ENCODE peak calls at places on chromosomes 4 and X, in four cellular contexts. N is heart right ventricle, S is fibroblast of the aortic adventitia, K is PC-3. W is an unnamed sample.

GRCh38 chr4:5773271-5773555 is 62.2 kb downstream of the EVC start:
- DNase-seq in N (no peak), K (no peak), S (peak), W (peak)

GRCh38 chr4:174423257-174423944 is 98.9 kb downstream of the HPGD start:
- DNase-seq in K (peak), N (no peak), S (peak), W (peak)

GRCh38 chr4:110970642-110971041 is 347.8 kb upstream of the PITX2 start:
- DNase-seq in N (no peak), S (peak), K (peak), W (peak)

GRCh38 chr4:51849430-51849829 is 6.5 kb downstream of the DCUN1D4 start:
- DNase-seq in K (no peak), N (no peak), S (no peak), W (no peak)

GRCh38 chr4:76208005-76208765 is 5.4 kb downstream of the SCARB2 start:
- DNase-seq in N (peak), S (peak), K (peak), W (peak)

GRCh38 chr4:162392938-162393337 is 229.1 kb upstream of the FSTL5 start:
- DNase-seq in N (no peak), K (no peak), S (no peak), W (no peak)

GRCh38 chr4:141329174-141329569 is 108.5 kb downstream of the ZNF330 start:
- DNase-seq in K (peak), S (peak), N (no peak), W (peak)

GRCh38 chrX:111470681-111471403 is 40.6 kb upstream of the SERTM2 start:
- DNase-seq in K (no peak), N (no peak), S (no peak), W (no peak)

GRCh38 chr4:150582101-150582565 is at the start of gene MAB21L2:
- DNase-seq in N (no peak), S (no peak), K (no peak), W (no peak)

GRCh38 chr4:1316537-1317168 is 27.0 kb downstream of the MAEA start:
- DNase-seq in S (no peak), K (no peak), N (no peak), W (no peak)

GRCh38 chr4:120557372-120557771 is 365.2 kb downstream of the PRDM5 start:
- DNase-seq in N (no peak), S (peak), K (no peak), W (peak)

GRCh38 chr4:90745176-90745575 is 618.0 kb downstream of the CCSER1 start:
- DNase-seq in K (peak), N (no peak), S (no peak), W (no peak)

GRCh38 chr4:76856183-76856969 is 41.6 kb downstream of the SOWAHB start:
- DNase-seq in S (peak), N (no peak), K (peak), W (peak)

GRCh38 chr4:55323375-55323774 is 22.7 kb upstream of the SRD5A3 start:
- DNase-seq in S (no peak), N (no peak), K (peak), W (no peak)

GRCh38 chrX:2511326-2511725 is 10.6 kb upstream of the DHRSX start:
- DNase-seq in N (no peak), S (no peak), K (no peak), W (no peak)

GRCh38 chr4:163804001-163804400 is 309.5 kb downstream of the TMA16 start:
- DNase-seq in N (no peak), S (no peak), K (no peak), W (no peak)

GRCh38 chr4:8539661-8540060 is 40.5 kb upstream of the GPR78 start:
- DNase-seq in N (no peak), K (no peak), S (no peak), W (no peak)

GRCh38 chrX:119728487-119728886 is 29.9 kb upstream of the SOWAHD start:
- DNase-seq in K (peak), S (no peak), N (no peak), W (no peak)

GRCh38 chrX:44914532-44915198 is 41.7 kb downstream of the KDM6A start:
- DNase-seq in N (no peak), K (no peak), S (peak), W (peak)

GRCh38 chrX:53714580-53715335 is 28.2 kb upstream of the HUWE1 start:
- DNase-seq in N (no peak), K (peak), S (peak), W (peak)

GRCh38 chr4:2798399-2799301 is 5.8 kb downstream of the SH3BP2 start:
- DNase-seq in K (no peak), S (no peak), N (peak), W (no peak)

GRCh38 chr4:67087897-67088296 is 457.4 kb downstream of the CENPC start:
- DNase-seq in K (peak), N (no peak), S (peak), W (peak)

GRCh38 chr4:36348403-36348938 is 67.1 kb downstream of the DTHD1 start:
- DNase-seq in K (no peak), N (no peak), S (no peak), W (no peak)

GRCh38 chrX:17564689-17565409 is 172.4 kb upstream of the SCML1 start:
- DNase-seq in S (peak), N (peak), K (no peak), W (peak)
- H3K4me3 ChIP-seq in S (no peak), N (no peak), K (no peak), W (no peak)

DNA sequence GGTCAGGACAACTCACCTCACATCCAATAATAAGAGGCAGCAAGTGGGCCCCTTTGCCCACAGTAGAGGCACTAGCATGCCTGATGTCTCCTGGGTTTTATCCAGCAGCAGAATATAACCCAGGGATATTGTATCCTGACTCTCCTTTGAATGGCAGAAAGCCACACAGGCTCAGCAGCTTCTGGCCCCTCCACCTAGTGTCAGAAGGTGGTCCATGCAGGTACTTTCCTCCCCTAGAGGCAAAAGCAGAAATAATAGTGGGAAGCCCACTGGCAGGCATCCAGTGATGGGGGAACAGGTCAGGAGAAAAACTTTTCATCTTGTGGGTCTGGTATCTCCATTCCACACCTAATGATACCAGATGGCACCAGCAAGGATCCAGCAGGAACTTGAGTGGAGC is 75.5 kb upstream of the IRS4 start:
- DNase-seq in N (no peak), S (no peak), K (no peak), W (no peak)
- TF ChIP-seq CTCF in N (no peak), S (no peak), K (peak), W (no peak)

DNA sequence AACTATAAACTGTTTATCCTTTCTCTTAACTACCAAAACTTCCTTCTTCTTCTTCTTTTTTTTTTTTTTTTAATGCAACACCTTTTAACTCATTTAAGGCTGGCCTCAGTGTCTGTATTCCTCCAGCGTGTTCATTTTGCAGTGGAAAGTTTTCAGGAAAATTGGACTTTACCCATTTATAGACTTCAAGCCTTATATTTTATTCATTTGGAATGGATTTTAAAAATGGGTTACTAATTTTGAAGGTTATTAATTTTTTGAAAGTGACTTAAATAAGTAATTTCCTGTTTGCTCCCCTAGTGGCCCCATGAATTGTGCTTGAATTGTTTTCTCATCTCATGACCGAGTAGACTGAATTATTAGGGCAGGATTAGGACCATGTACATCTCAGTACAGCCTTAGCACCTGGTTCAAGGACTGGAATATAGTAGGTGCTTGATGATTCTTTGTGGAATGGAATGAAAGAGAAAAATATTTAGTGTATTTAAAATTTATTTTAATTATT is 282.7 kb downstream of the ANKRD50 start:
- DNase-seq in S (no peak), K (peak), N (no peak), W (peak)
- H3K4me3 ChIP-seq in S (no peak), K (peak), N (no peak), W (no peak)

DNA sequence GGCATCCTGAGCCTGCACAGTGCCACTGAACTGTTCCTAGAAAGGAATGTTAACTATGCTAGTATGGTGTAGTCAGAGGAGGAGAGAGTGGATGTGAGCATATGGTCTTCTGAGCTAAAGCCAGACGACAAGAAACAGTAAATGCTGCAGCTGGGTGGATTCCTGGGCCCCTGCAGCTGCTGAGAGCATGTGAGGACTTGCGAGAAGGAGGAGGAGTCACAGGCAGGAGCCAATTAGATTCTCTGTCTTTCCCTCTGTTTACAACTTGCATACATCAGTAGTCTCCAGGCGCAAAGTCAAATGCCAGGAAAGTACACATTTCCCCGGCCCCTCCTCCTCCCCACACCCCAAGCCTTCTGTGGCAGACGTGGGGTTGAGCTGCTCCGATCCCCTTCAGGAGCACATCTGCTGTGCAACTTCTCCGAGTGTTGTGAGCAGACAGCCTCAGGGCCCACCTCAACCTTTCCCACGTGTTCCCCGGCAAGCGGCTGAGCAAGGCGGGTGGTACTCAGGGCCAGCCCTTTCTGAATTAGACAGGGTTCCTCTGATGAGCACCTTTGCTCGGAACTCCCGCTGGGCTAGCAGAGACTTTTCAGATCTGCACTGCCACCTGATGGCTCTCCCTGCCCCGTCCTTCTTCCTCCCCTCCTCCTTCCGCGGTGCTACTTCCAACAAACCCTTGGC is 108.7 kb upstream of the ATP6AP2 start:
- DNase-seq in K (peak), S (peak), N (no peak), W (peak)
- TF ChIP-seq CTCF in K (peak), S (no peak), N (no peak), W (no peak)

DNA sequence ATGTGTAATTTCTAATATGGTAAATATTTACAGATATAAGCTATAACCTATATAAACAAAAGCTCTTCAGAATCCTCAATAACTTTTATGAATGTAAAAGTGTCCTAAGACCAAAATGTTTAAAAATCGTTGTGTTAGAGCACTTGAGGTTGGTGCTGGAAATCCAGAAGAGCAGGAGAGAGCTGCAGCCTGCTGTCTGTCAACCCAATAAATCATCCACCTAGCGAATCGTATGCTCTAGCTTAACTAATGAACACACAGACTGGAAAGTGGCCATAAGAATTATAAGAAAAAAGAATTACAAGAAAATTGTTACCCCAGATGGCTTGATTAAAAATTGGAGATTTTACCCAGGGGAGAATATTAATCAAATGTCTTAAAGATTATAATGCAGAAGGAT is 17.0 kb downstream of the CFAP97 start:
- DNase-seq in N (no peak), S (no peak), K (no peak), W (no peak)
- H3K4me3 ChIP-seq in N (no peak), S (no peak), K (no peak), W (no peak)

GRCh38 chr4:70859066-70859465 is 19.4 kb upstream of the GRSF1 start:
- DNase-seq in N (no peak), S (no peak), K (no peak), W (no peak)
- TF ChIP-seq CTCF in N (no peak), S (no peak), K (no peak), W (no peak)

DNA sequence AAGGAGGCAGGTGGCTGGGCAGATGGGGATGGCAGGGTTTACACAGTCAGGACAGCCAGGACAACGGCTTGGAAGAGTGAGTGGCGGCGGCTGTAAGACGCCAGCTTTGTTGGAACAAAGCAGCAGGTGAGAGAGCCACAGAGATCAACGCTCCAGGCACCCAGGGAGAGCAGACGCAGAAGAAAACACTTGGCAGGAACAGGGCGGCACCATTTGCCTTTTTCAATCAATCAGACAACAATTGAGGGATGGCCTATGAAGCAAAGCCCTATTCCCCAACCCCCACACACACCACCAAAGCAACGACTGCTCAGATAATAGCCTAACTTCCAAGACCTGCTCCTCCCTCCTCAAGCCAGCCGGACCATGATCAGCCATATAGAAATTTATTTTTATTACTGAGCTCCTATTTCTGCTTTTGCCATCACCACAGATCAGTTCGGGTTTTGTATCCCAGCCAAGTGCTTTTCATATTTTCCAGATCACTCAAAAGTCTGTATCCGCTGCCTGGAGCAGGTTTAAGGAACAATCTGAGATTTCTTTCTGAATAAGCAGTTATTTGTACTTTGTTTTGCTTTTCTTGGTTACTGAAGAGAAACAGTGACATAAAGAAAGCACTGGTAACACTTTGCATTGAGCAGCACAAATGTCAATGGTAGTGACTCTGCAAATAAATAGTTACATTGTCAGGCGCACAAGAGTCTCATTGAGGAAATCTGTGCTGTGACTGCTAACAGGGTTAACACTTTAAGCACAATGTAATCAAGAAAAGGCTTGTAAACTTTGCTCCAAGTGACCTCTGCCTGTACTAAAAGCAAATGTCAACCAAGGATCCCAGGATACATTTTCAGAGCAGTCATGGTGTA is 81.8 kb upstream of the RBPJ start:
- DNase-seq in N (no peak), K (peak), S (peak), W (peak)
- H3K4me3 ChIP-seq in N (no peak), K (peak), S (no peak), W (no peak)

GRCh38 chr4:13930155-13930554 is 302.6 kb upstream of the BOD1L1 start:
- DNase-seq in S (no peak), N (no peak), K (no peak), W (no peak)

GRCh38 chr4:13928214-13928613 is 300.7 kb upstream of the BOD1L1 start:
- DNase-seq in K (no peak), N (no peak), S (no peak), W (no peak)

GRCh38 chr4:13938299-13938698 is 310.8 kb upstream of the BOD1L1 start:
- DNase-seq in S (no peak), N (no peak), K (no peak), W (no peak)

DNA sequence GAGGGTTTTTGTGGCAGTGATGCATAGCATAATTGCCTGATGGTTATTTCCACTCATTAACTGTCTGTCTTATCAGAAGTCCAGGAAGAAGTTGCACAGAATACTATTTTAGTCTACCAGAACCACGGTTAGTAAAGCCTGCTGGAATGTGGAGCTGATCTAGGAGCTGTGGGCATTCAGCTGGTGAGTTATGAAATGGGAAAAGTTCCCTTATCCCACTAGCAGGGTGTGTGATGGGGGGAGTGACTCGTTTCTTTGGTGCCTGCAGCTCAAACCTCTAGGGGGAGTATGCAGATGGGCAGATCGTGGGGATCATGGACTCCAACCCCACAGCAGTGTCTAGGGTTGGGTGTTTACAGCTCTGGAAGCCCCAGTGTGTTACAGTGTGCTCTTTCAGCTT is 305.6 kb upstream of the BOD1L1 start:
- DNase-seq in N (no peak), S (peak), K (no peak), W (peak)
- TF ChIP-seq CTCF in N (no peak), S (no peak), K (peak), W (peak)

DNA sequence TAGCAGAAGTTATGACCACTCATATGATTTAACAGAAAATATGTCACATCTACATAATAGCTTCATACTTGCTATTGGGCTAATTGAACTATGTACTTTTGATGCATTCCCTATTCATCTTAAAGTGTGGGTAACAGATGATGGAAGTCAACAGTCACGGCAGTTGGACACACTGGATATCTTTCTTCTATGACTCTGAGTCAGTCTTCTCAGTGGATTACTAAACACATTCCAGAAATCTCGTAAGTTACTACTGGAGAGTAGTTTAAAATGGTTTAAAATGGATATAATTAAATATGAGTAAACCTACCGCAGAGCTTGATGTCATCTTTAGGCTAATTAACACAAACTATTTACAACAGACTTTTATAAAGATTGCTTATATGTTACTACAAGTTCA is 30.1 kb upstream of the CFAP299 start:
- DNase-seq in S (peak), K (peak), N (no peak), W (peak)
- H3K4me3 ChIP-seq in S (no peak), K (no peak), N (no peak), W (no peak)